ENCODE peak calls at places on chromosomes 12 and 14, in five cellular contexts. Q is pancreas, F is adrenal gland, I is left ventricle myocardium inferior, T is esophagus squamous epithelium. S is an unnamed sample.

GRCh38 chr12:10861366-10861765 is 12.1 kb upstream of the PRR4 start:
- DNase-seq in Q (no peak), F (no peak), I (no peak), T (no peak), S (no peak)

GRCh38 chr14:32230695-32231280 is 27.7 kb upstream of the RNU6-8 start:
- DNase-seq in Q (no peak), F (no peak), I (no peak), T (no peak), S (no peak)

GRCh38 chr12:88591343-88591742 is 11.1 kb upstream of the KITLG start:
- DNase-seq in Q (no peak), F (no peak), I (no peak), T (no peak), S (no peak)

GRCh38 chr12:56115329-56115728 is 1.1 kb upstream of the RPL41 start:
- DNase-seq in Q (no peak), F (no peak), I (no peak), T (no peak), S (no peak)

GRCh38 chr14:94110552-94111181 is at the start of gene IFI27:
- DNase-seq in Q (no peak), F (peak; percentile 90), I (peak; percentile 41), T (no peak), S (peak; percentile 53)

GRCh38 chr14:74239848-74240793 is 872 bp downstream of the VSX2 start:
- DNase-seq in Q (no peak), F (no peak), I (no peak), T (no peak), S (no peak)

GRCh38 chr14:52602131-52602530 is 49.5 kb downstream of the GPR137C start:
- DNase-seq in Q (no peak), F (no peak), I (no peak), T (no peak), S (no peak)

GRCh38 chr14:35783699-35784098 is 25.4 kb downstream of the RALGAPA1 start:
- DNase-seq in Q (no peak), F (no peak), I (no peak), T (no peak), S (no peak)

GRCh38 chr14:59374048-59374447 is 91.1 kb downstream of the GPR135 start:
- DNase-seq in Q (no peak), F (no peak), I (no peak), T (no peak), S (no peak)

GRCh38 chr12:109513977-109514376 is 36.5 kb downstream of the UBE3B start:
- DNase-seq in Q (no peak), F (no peak), I (no peak), T (no peak), S (no peak)

DNA sequence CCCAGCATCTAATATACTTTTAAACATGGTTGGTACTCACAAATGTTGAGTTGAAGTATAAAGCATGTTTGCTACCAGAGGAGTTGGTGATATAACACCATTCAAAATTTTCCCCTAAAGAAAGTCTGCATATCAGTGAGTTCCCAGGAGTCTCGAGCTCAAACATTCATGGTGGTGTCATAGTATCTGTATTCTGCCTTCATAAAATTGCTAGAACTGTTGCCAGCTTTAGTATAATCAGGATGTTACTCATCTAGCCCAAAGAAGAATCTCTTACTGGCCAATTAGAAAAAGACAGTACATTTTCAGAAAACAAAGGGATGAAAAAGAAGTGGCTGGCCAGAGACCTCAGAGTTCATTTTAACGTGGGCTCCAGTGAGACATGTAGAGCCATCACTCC is 374.7 kb downstream of the KCNH5 start:
- DNase-seq in Q (no peak), F (no peak), I (no peak), T (no peak), S (no peak)
- H3K27me3 ChIP-seq in Q (no peaks in the 10 kb centered on the region), F (no peaks in the 10 kb centered on the region), I (no peaks in the 10 kb centered on the region), T (no peaks in the 10 kb centered on the region), S (no peaks in the 10 kb centered on the region)

GRCh38 chr12:47803196-47803875 is 16.4 kb downstream of the HDAC7 start:
- DNase-seq in Q (no peak), F (no peak), I (no peak), T (no peak), S (no peak)
- H3K27ac ChIP-seq in Q (peak overlapping the region; percentile 78), F (peak overlapping the region; percentile 67), I (peak overlapping the region; percentile 99), T (peak overlapping the region; percentile 39), S (peak overlapping the region; percentile 52)

GRCh38 chr12:47812797-47813490 is 6.8 kb downstream of the HDAC7 start:
- DNase-seq in Q (peak; percentile 73), F (peak; percentile 95), I (peak; percentile 91), T (no peak), S (peak; percentile 93)

GRCh38 chr12:47813491-47814196 is 6.1 kb downstream of the HDAC7 start:
- DNase-seq in Q (no peak), F (no peak), I (no peak), T (no peak), S (no peak)

GRCh38 chr12:47808574-47809380 is 10.9 kb downstream of the HDAC7 start:
- DNase-seq in Q (no peak), F (no peak), I (no peak), T (no peak), S (no peak)

GRCh38 chr12:47811581-47812484 is 7.9 kb downstream of the HDAC7 start:
- DNase-seq in Q (no peak), F (peak; percentile 73), I (peak; percentile 70), T (no peak), S (peak; percentile 81)

GRCh38 chr12:47811070-47811391 is 8.7 kb downstream of the HDAC7 start:
- DNase-seq in Q (no peak), F (no peak), I (no peak), T (no peak), S (no peak)
- H3K4me3 ChIP-seq in Q (no peak overlapping the region), F (no peak overlapping the region), I (peak overlapping the region; percentile 17), T (no peak overlapping the region), S (no peak overlapping the region)

GRCh38 chr14:51180577-51180976 is 59.5 kb upstream of the TMX1 start:
- DNase-seq in Q (no peak), F (no peak), I (no peak), T (no peak), S (no peak)
- H3K27me3 ChIP-seq in Q (no peaks in the 10 kb centered on the region), F (no peaks in the 10 kb centered on the region), I (peaks cover under 1% of the 10 kb centered on the region), T (no peaks in the 10 kb centered on the region), S (no peaks in the 10 kb centered on the region)

DNA sequence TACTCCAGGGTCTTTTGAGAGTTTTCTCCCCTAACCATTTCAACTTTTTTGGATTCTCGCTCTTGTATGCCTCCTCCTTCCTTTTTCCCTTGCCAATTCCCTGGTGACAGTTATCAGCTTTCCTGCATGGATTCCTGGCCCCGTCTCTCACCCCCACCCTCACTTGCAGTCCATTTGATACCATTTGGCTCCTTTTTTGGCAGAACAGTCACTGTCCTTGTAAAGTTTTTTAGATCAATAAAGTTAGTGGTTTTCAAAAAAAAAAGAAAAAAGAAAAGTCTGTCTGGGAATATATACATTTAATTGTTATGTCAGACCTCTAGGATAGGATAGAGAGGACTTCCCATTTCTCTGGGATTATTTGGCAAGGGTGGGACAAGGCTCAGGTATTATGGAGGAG is 42.1 kb downstream of the ACTN1 start:
- DNase-seq in Q (no peak), F (no peak), I (no peak), T (no peak), S (no peak)
- H3K27ac ChIP-seq in Q (peak overlapping the region; percentile 97), F (peak overlapping the region; percentile 81), I (peak overlapping the region; percentile 87), T (peak overlapping the region; percentile 75), S (peak overlapping the region; percentile 95)

S was measured in uterus.